ENCODE peak calls at places on chromosome 2, in six cellular contexts. One of them, this sample, is unnamed. For H3K9me3, the result is how much of the 10 kb centered on the place peaks cover.

GRCh38 chr2:224816816-224817215 is 100.7 kb upstream of the CCDC195 start:
- DNase-seq in GM12878: no peak
- DNase-seq in K562: no peak
- DNase-seq in SK-N-SH: no peak
- DNase-seq in HepG2: peak
- DNase-seq in HCT116: peak
- DNase-seq in this sample: no peak

GRCh38 chr2:3606028-3606369 is 11.1 kb downstream of the COLEC11 start:
- DNase-seq in GM12878: no peak
- DNase-seq in K562: no peak
- DNase-seq in SK-N-SH: no peak
- DNase-seq in HepG2: no peak
- DNase-seq in HCT116: no peak
- DNase-seq in this sample: no peak

GRCh38 chr2:241739651-241740050 is 5.2 kb downstream of the D2HGDH start:
- DNase-seq in GM12878: no peak
- DNase-seq in K562: no peak
- DNase-seq in SK-N-SH: no peak
- DNase-seq in HepG2: no peak
- DNase-seq in HCT116: no peak
- DNase-seq in this sample: no peak

GRCh38 chr2:201984333-201984732 is 49.3 kb upstream of the FZD7 start:
- DNase-seq in GM12878: no peak
- DNase-seq in K562: no peak
- DNase-seq in SK-N-SH: no peak
- DNase-seq in HepG2: no peak
- DNase-seq in HCT116: no peak
- DNase-seq in this sample: no peak

GRCh38 chr2:600542-601386 is 76.4 kb downstream of the TMEM18 start:
- DNase-seq in GM12878: no peak
- DNase-seq in K562: peak
- DNase-seq in SK-N-SH: peak
- DNase-seq in HepG2: no peak
- DNase-seq in HCT116: no peak
- DNase-seq in this sample: no peak

GRCh38 chr2:950627-950992 is at the start of gene SNTG2:
- DNase-seq in GM12878: no peak
- DNase-seq in K562: peak
- DNase-seq in SK-N-SH: peak
- DNase-seq in HepG2: no peak
- DNase-seq in HCT116: no peak
- DNase-seq in this sample: no peak

GRCh38 chr2:106812377-106812776 is 73.6 kb downstream of the ST6GAL2 start:
- DNase-seq in GM12878: no peak
- DNase-seq in K562: no peak
- DNase-seq in SK-N-SH: no peak
- DNase-seq in HepG2: no peak
- DNase-seq in HCT116: no peak
- DNase-seq in this sample: no peak

GRCh38 chr2:15782009-15782751 is 158.2 kb upstream of the MYCN start:
- DNase-seq in GM12878: no peak
- DNase-seq in K562: no peak
- DNase-seq in SK-N-SH: no peak
- DNase-seq in HepG2: peak
- DNase-seq in HCT116: no peak
- DNase-seq in this sample: no peak

GRCh38 chr2:53127061-53127650 is 640.4 kb upstream of the CHAC2 start:
- DNase-seq in GM12878: no peak
- DNase-seq in K562: no peak
- DNase-seq in SK-N-SH: no peak
- DNase-seq in HepG2: no peak
- DNase-seq in HCT116: no peak
- DNase-seq in this sample: no peak

GRCh38 chr2:66867038-66867380 is 432.1 kb downstream of the MEIS1 start:
- DNase-seq in GM12878: no peak
- DNase-seq in K562: no peak
- DNase-seq in SK-N-SH: no peak
- DNase-seq in HepG2: no peak
- DNase-seq in HCT116: no peak
- DNase-seq in this sample: no peak

GRCh38 chr2:20135631-20136050 is 84.2 kb upstream of the LAPTM4A start:
- DNase-seq in GM12878: no peak
- DNase-seq in K562: peak
- DNase-seq in SK-N-SH: peak
- DNase-seq in HepG2: peak
- DNase-seq in HCT116: peak
- DNase-seq in this sample: peak

GRCh38 chr2:193539188-193539587 is 1344.5 kb upstream of the TMEFF2 start:
- DNase-seq in GM12878: no peak
- DNase-seq in K562: no peak
- DNase-seq in SK-N-SH: no peak
- DNase-seq in HepG2: peak
- DNase-seq in HCT116: no peak
- DNase-seq in this sample: no peak

GRCh38 chr2:148900350-148900749 is 25.3 kb downstream of the KIF5C start:
- DNase-seq in GM12878: no peak
- DNase-seq in K562: no peak
- DNase-seq in SK-N-SH: no peak
- DNase-seq in HepG2: no peak
- DNase-seq in HCT116: no peak
- DNase-seq in this sample: no peak

GRCh38 chr2:32423536-32423935 is 66.7 kb downstream of the BIRC6 start:
- DNase-seq in GM12878: no peak
- DNase-seq in K562: no peak
- DNase-seq in SK-N-SH: no peak
- DNase-seq in HepG2: no peak
- DNase-seq in HCT116: no peak
- DNase-seq in this sample: no peak

GRCh38 chr2:240573516-240574385 is 5.5 kb downstream of the RNPEPL1 start:
- DNase-seq in GM12878: no peak
- DNase-seq in K562: no peak
- DNase-seq in SK-N-SH: peak
- DNase-seq in HepG2: no peak
- DNase-seq in HCT116: no peak
- DNase-seq in this sample: no peak

GRCh38 chr2:148238561-148238960 is 217.7 kb downstream of the MBD5 start:
- DNase-seq in GM12878: no peak
- DNase-seq in K562: no peak
- DNase-seq in SK-N-SH: no peak
- DNase-seq in HepG2: no peak
- DNase-seq in HCT116: no peak
- DNase-seq in this sample: no peak

GRCh38 chr2:20611844-20612356 is 39.0 kb downstream of the HS1BP3 start:
- DNase-seq in GM12878: no peak
- DNase-seq in K562: no peak
- DNase-seq in SK-N-SH: no peak
- DNase-seq in HepG2: no peak
- DNase-seq in HCT116: no peak
- DNase-seq in this sample: no peak

GRCh38 chr2:240290432-240291336 is 144.8 kb upstream of the GPC1 start:
- DNase-seq in GM12878: no peak
- DNase-seq in K562: no peak
- DNase-seq in SK-N-SH: no peak
- DNase-seq in HepG2: no peak
- DNase-seq in HCT116: no peak
- DNase-seq in this sample: no peak

GRCh38 chr2:85663684-85664565 is 4.1 kb downstream of the SFTPB start:
- DNase-seq in GM12878: no peak
- DNase-seq in K562: no peak
- DNase-seq in SK-N-SH: no peak
- DNase-seq in HepG2: no peak
- DNase-seq in HCT116: no peak
- DNase-seq in this sample: no peak

GRCh38 chr2:3631161-3631850 is 26.7 kb upstream of the ALLC start:
- DNase-seq in GM12878: no peak
- DNase-seq in K562: no peak
- DNase-seq in SK-N-SH: no peak
- DNase-seq in HepG2: no peak
- DNase-seq in HCT116: no peak
- DNase-seq in this sample: no peak

GRCh38 chr2:77149565-77149964 is 372.6 kb downstream of the LRRTM4 start:
- DNase-seq in GM12878: no peak
- DNase-seq in K562: no peak
- DNase-seq in SK-N-SH: no peak
- DNase-seq in HepG2: no peak
- DNase-seq in HCT116: no peak
- DNase-seq in this sample: no peak

GRCh38 chr2:2173633-2174032 is 157.4 kb downstream of the MYT1L start:
- DNase-seq in GM12878: no peak
- DNase-seq in K562: no peak
- DNase-seq in SK-N-SH: peak
- DNase-seq in HepG2: no peak
- DNase-seq in HCT116: no peak
- DNase-seq in this sample: no peak

GRCh38 chr2:24830351-24830750 is 37.1 kb downstream of the CENPO start:
- DNase-seq in GM12878: no peak
- DNase-seq in K562: no peak
- DNase-seq in SK-N-SH: peak
- DNase-seq in HepG2: no peak
- DNase-seq in HCT116: peak
- DNase-seq in this sample: no peak

GRCh38 chr2:219736196-219736595 is 108.8 kb downstream of the SLC4A3 start:
- DNase-seq in GM12878: no peak
- DNase-seq in K562: peak
- DNase-seq in SK-N-SH: peak
- DNase-seq in HepG2: peak
- DNase-seq in HCT116: peak
- DNase-seq in this sample: peak

GRCh38 chr2:96899084-96899735 is 29.3 kb upstream of the SEMA4C start:
- DNase-seq in GM12878: no peak
- DNase-seq in K562: no peak
- DNase-seq in SK-N-SH: peak
- DNase-seq in HepG2: no peak
- DNase-seq in HCT116: no peak
- DNase-seq in this sample: no peak

GRCh38 chr2:65456074-65456473 is 23.7 kb upstream of the SPRED2 start:
- DNase-seq in GM12878: no peak
- DNase-seq in K562: no peak
- DNase-seq in SK-N-SH: no peak
- DNase-seq in HepG2: no peak
- DNase-seq in HCT116: no peak
- DNase-seq in this sample: no peak

GRCh38 chr2:25757906-25758305 is 84.5 kb upstream of the DTNB start:
- DNase-seq in GM12878: no peak
- DNase-seq in K562: no peak
- DNase-seq in SK-N-SH: no peak
- DNase-seq in HepG2: no peak
- DNase-seq in HCT116: no peak
- DNase-seq in this sample: no peak

GRCh38 chr2:240460243-240460630 is 24.8 kb downstream of the GPC1 start:
- DNase-seq in GM12878: no peak
- DNase-seq in K562: no peak
- DNase-seq in SK-N-SH: no peak
- DNase-seq in HepG2: no peak
- DNase-seq in HCT116: no peak
- DNase-seq in this sample: no peak

GRCh38 chr2:65057391-65058052 is 1.3 kb downstream of the CEP68 start:
- DNase-seq in GM12878: peak
- DNase-seq in K562: no peak
- DNase-seq in SK-N-SH: no peak
- DNase-seq in HepG2: peak
- DNase-seq in HCT116: no peak
- DNase-seq in this sample: no peak

DNA sequence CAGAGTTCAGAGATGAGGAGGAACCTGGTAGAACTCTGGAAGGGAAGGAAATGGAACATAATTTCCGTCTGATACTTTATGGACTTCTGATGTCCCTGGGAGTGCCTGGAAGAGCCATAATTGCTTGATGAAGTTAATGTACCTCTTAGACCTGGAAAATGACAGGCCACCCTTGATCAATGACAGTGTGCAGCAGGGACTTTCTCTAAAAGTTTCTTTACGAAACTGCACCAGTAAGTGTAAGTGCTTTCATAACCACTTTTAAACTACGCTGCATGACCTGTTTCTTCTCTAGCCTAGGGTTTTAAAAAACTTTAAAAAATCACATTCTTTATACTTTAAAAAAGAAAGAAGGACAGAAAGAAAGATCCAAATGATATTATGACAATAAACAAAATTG is 164.5 kb downstream of the LPIN1 start:
- DNase-seq in GM12878: no peak
- DNase-seq in K562: no peak
- DNase-seq in SK-N-SH: no peak
- DNase-seq in HepG2: no peak
- DNase-seq in HCT116: no peak
- DNase-seq in this sample: no peak
- TF ChIP-seq YY1 in GM12878: no peak
- TF ChIP-seq YY1 in K562: no peak
- TF ChIP-seq YY1 in SK-N-SH: no peak
- TF ChIP-seq YY1 in HepG2: no peak
- TF ChIP-seq YY1 in HCT116: no peak
- TF ChIP-seq YY1 in this sample: no peak

DNA sequence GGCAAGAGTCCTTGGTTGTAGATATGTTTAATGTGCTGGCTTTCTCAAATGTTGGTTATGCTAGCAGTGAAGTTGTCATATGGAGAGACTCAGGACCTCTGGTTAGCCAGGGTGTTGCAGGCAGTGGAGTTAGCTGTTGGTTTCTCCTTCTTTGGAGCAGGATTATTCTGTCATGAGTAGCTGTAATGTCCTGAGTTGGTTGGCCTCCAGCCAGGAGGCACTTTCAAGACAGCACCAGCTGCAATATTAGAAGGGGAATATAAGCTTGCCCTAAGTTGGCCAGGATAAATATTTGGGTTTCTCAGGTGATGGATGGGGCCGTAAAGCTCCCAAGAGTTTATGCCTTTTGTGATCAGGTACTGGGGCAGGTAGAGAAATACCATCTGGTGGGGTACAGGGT is 65.5 kb downstream of the MSTN start:
- DNase-seq in GM12878: no peak
- DNase-seq in K562: no peak
- DNase-seq in SK-N-SH: no peak
- DNase-seq in HepG2: no peak
- DNase-seq in HCT116: no peak
- DNase-seq in this sample: no peak
- H3K9me3 ChIP-seq in GM12878: under half
- H3K9me3 ChIP-seq in K562: under half
- H3K9me3 ChIP-seq in SK-N-SH: under half
- H3K9me3 ChIP-seq in HepG2: under half
- H3K9me3 ChIP-seq in HCT116: under half
- H3K9me3 ChIP-seq in this sample: under half

GRCh38 chr2:196066794-196067382 is 1.7 kb downstream of the DNAH7 start:
- DNase-seq in GM12878: no peak
- DNase-seq in K562: peak
- DNase-seq in SK-N-SH: peak
- DNase-seq in HepG2: no peak
- DNase-seq in HCT116: peak
- DNase-seq in this sample: no peak
- H3K9ac ChIP-seq in GM12878: no peak
- H3K9ac ChIP-seq in K562: no peak
- H3K9ac ChIP-seq in SK-N-SH: no peak
- H3K9ac ChIP-seq in HepG2: no peak
- H3K9ac ChIP-seq in HCT116: no peak
- H3K9ac ChIP-seq in this sample: no peak

DNA sequence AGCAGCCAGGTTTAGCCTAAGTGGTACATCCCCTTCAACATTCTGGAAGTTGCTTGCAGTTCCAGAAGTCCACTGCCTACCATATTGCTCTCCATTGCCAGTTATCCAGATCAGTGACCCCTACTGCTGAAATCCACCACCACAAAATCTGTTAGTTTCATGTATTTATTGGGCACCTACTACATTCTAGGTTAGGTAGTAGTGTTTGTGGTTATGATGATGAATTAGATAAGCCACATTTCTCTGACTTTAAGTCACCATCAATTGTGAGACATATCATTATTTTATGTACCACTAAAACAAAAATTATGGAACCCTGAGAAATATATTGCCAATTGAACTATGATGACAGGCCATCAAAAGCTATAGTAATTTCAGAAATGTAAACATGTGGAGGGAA is 139.5 kb upstream of the PKDCC start:
- DNase-seq in GM12878: no peak
- DNase-seq in K562: no peak
- DNase-seq in SK-N-SH: no peak
- DNase-seq in HepG2: no peak
- DNase-seq in HCT116: no peak
- DNase-seq in this sample: no peak
- TF ChIP-seq YY1 in GM12878: no peak
- TF ChIP-seq YY1 in K562: no peak
- TF ChIP-seq YY1 in SK-N-SH: no peak
- TF ChIP-seq YY1 in HepG2: no peak
- TF ChIP-seq YY1 in HCT116: no peak
- TF ChIP-seq YY1 in this sample: no peak